ENCODE peak calls at places on chromosomes 4 and X, in six cellular contexts. N is SK-N-SH, J is OCI-LY7, L is GM23248, W is PC-3, Q is H1. X is an unnamed sample.

GRCh38 chrX:20362268-20363002 is 95.7 kb upstream of the RPS6KA3 start:
- DNase-seq in Q (no peak), N (no peak), W (peak), L (peak), J (no peak), X (no peak)

GRCh38 chr4:75146223-75146622 is 213.3 kb downstream of the PARM1 start:
- DNase-seq in J (no peak), N (no peak), Q (no peak), W (no peak), L (no peak), X (no peak)

GRCh38 chrX:37825225-37825842 is 22.0 kb downstream of the DYNLT3 start:
- DNase-seq in L (peak), J (peak), Q (peak), W (peak), N (peak), X (peak)

GRCh38 chrX:22122510-22122909 is 90.4 kb downstream of the PHEX start:
- DNase-seq in N (no peak), L (peak), Q (no peak), J (no peak), W (peak), X (no peak)

GRCh38 chrX:115226929-115227328 is 7.0 kb downstream of the LRCH2 start:
- DNase-seq in W (peak), J (peak), Q (no peak), L (peak), N (peak), X (peak)

GRCh38 chr4:184648220-184649025 is 824 bp downstream of the CASP3 start:
- DNase-seq in N (peak), W (peak), J (peak), Q (peak), L (peak), X (peak)

GRCh38 chr4:147984065-147984777 is 252.3 kb downstream of the ARHGAP10 start:
- DNase-seq in Q (peak), W (peak), L (peak), N (peak), J (peak), X (peak)

GRCh38 chrX:41384041-41384705 is 50.2 kb downstream of the DDX3X start:
- DNase-seq in J (peak), L (peak), W (peak), Q (no peak), N (no peak), X (no peak)

GRCh38 chrX:55119712-55120111 is 30.9 kb downstream of the PAGE2 start:
- DNase-seq in N (no peak), W (peak), J (no peak), Q (no peak), L (no peak), X (no peak)

GRCh38 chr4:125187621-125188176 is 127.1 kb upstream of the FAT4 start:
- DNase-seq in L (peak), Q (no peak), N (no peak), W (peak), J (no peak), X (no peak)

GRCh38 chr4:55397024-55397520 is 1.3 kb downstream of the TMEM165 start:
- DNase-seq in Q (no peak), J (peak), N (peak), W (peak), L (peak), X (no peak)

GRCh38 chrX:116230136-116230886 is 59.8 kb downstream of the AGTR2 start:
- DNase-seq in W (peak), L (no peak), N (no peak), J (no peak), Q (no peak), X (no peak)

GRCh38 chr4:17788956-17789355 is 7.5 kb upstream of the FAM184B start:
- DNase-seq in L (peak), N (no peak), W (peak), J (no peak), Q (no peak), X (no peak)

GRCh38 chr4:74376888-74377483 is 12.0 kb downstream of the EREG start:
- DNase-seq in L (peak), Q (no peak), W (peak), N (peak), J (peak), X (no peak)

GRCh38 chr4:183798921-183799307 is 106.2 kb upstream of the STOX2 start:
- DNase-seq in N (no peak), L (no peak), W (no peak), Q (no peak), J (no peak), X (no peak)

GRCh38 chr4:134028411-134028810 is 173.2 kb downstream of the PABPC4L start:
- DNase-seq in W (no peak), N (no peak), Q (no peak), L (no peak), J (no peak), X (no peak)

GRCh38 chr4:134585972-134586371 is 384.4 kb upstream of the PABPC4L start:
- DNase-seq in N (no peak), Q (no peak), J (no peak), L (no peak), W (no peak), X (no peak)

GRCh38 chrX:124555036-124555595 is 208.8 kb downstream of the SH2D1A start:
- DNase-seq in Q (no peak), N (no peak), W (peak), L (peak), J (no peak), X (no peak)

GRCh38 chrX:67700607-67701006 is 156.8 kb downstream of the AR start:
- DNase-seq in L (peak), J (no peak), W (no peak), Q (no peak), N (no peak), X (no peak)

GRCh38 chrX:101117701-101118100 is 19.7 kb downstream of the CENPI start:
- DNase-seq in Q (no peak), L (peak), N (no peak), J (no peak), W (no peak), X (no peak)

GRCh38 chrX:107751127-107751526 is 24.5 kb downstream of the TSC22D3 start:
- DNase-seq in J (no peak), L (no peak), N (no peak), Q (no peak), W (no peak), X (no peak)

GRCh38 chr4:154569028-154569427 is 6.2 kb downstream of the FGB start:
- DNase-seq in L (no peak), J (no peak), W (peak), Q (no peak), N (no peak), X (no peak)

GRCh38 chr4:68606240-68606639 is 30.1 kb upstream of the UGT2B17 start:
- DNase-seq in Q (no peak), N (no peak), J (no peak), L (no peak), W (no peak), X (no peak)

GRCh38 chrX:128464091-128464490 is 411.9 kb upstream of the ACTRT1 start:
- DNase-seq in L (no peak), Q (no peak), J (no peak), W (peak), N (no peak), X (no peak)

GRCh38 chrX:110003167-110004156 is 548 bp downstream of the TMEM164 start:
- DNase-seq in N (peak), L (peak), J (no peak), Q (no peak), W (no peak), X (peak)

GRCh38 chr4:85968945-85969830 is 390.7 kb downstream of the MAPK10 start:
- DNase-seq in Q (no peak), J (peak), N (peak), L (peak), W (peak), X (no peak)

GRCh38 chr4:150242820-150243458 is 164.7 kb downstream of the DCLK2 start:
- DNase-seq in N (peak), J (peak), Q (no peak), W (peak), L (peak), X (peak)

GRCh38 chr4:100882661-100883060 is 364.8 kb upstream of the EMCN start:
- DNase-seq in J (no peak), L (no peak), N (no peak), Q (no peak), W (no peak), X (no peak)

GRCh38 chr4:76803522-76803921 is 94.4 kb downstream of the SOWAHB start:
- DNase-seq in N (no peak), L (peak), Q (no peak), W (peak), J (no peak), X (no peak)

GRCh38 chrX:134747006-134747405 is 88.7 kb upstream of the PLAC1 start:
- DNase-seq in L (no peak), Q (no peak), N (no peak), W (no peak), J (no peak), X (no peak)

GRCh38 chrX:69150294-69150960 is 14.8 kb downstream of the PJA1 start:
- DNase-seq in W (peak), N (peak), Q (no peak), L (no peak), J (no peak), X (no peak)

DNA sequence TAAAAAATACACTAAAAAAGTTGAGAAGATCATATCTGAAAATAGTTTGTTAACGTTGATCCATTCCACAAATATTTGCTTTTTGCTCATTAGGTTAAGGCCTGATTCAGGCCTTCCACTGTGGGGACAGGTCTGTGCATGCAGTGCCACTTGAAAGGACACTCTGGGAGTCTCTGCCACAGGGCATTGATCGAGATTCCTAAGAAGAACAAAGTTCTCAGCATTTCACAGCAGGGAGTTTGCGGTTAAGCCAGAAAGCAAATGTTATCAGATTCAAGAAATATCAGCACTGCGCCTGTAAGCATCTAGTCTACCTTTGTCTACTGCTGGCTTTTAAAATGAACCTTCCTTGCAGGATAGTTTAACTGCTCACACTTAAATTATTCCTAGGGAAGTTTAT is 62.2 kb upstream of the TNIP3 start:
- DNase-seq in N (no peak), L (no peak), Q (no peak), J (no peak), W (no peak), X (no peak)
- H2AFZ ChIP-seq in N (no peak), L (no peak), Q (no peak), J (no peak), W (no peak), X (no peak)

GRCh38 chr4:168607215-168607614 is 110.4 kb downstream of the PALLD start:
- DNase-seq in J (no peak), Q (no peak), N (no peak), L (no peak), W (no peak), X (no peak)

GRCh38 chr4:168600796-168601583 is 104.1 kb downstream of the PALLD start:
- DNase-seq in J (no peak), Q (no peak), W (peak), L (no peak), N (no peak), X (no peak)

GRCh38 chr4:168601899-168602298 is 105.0 kb downstream of the PALLD start:
- DNase-seq in L (no peak), Q (no peak), J (no peak), W (no peak), N (no peak), X (no peak)

GRCh38 chr4:168605411-168605810 is 108.6 kb downstream of the PALLD start:
- DNase-seq in W (peak), Q (no peak), L (peak), J (no peak), N (no peak), X (no peak)

DNA sequence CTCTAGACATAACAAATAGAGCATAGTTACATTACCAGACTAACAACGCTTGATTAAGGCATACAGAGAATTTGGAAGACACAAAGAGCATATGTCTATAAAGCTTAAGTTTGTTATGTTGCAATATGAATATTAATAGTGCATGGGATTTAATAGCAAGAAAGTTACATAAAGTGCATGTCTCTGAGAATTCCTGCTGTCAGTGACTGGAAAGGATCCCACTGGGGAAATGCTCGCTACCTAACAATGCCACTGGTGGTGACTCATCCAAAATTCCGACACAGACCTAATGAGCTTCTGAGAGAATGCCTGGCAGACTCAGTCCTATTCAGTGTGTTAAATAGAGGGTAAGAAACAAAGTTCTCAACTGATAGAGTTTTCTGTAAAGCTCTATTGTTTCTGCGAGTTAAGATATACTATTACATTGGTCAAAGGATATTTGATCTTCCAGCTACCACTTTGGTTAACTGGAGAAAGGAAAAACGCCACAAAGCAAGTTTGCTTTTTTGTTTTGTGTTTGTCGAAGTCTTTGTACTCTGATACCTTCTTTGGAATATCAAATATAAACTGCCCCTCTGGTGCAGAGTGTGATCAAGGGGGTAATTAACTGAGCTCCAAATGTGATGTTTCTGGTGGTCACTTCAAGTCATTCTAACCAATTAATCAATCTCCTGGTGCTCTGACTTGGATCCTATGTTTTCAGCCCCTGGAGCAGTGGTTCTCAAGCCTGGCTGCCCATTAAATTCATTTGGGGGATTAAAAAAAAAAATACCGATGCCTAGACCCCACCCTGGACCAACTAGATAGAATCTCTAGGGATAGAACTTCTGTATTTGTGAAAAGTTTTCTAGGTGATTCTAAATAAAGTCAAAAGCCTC is 107.9 kb downstream of the PALLD start:
- DNase-seq in L (peak), J (no peak), Q (no peak), N (no peak), W (peak), X (no peak)
- H2AFZ ChIP-seq in L (no peak), J (no peak), Q (no peak), N (no peak), W (no peak), X (no peak)

DNA sequence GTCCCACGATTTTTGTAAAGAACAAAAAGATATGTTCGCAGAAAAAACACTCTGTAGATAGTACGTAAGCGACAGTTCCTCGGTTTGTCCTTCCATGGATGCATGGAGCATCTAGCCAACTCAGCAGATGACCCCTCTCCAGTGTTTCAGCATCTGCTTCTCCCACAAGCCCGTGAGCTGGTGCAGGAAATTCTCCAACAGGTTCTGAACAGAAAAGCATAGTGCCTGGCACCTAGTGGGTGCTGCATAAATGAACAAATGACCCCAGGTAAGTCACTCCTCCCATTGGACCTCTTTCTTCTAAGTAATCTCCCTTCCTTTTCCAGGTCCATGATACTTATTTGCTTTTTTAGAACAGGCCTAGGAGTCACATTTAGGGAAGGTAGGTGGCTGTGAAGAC is 966 bp upstream of the KIAA0232 start:
- DNase-seq in Q (no peak), N (no peak), J (peak), W (no peak), L (no peak), X (no peak)
- H2AFZ ChIP-seq in Q (no peak), N (peak), J (peak), W (peak), L (peak), X (no peak)

GRCh38 chrX:135985123-135985973 is at the start of gene SLC9A6:
- DNase-seq in Q (peak), N (peak), J (peak), L (peak), W (peak), X (peak)

GRCh38 chrX:135982860-135983259 is 2.4 kb upstream of the SLC9A6 start:
- DNase-seq in Q (no peak), L (peak), N (no peak), J (no peak), W (no peak), X (no peak)

GRCh38 chrX:135981662-135982061 is 3.6 kb upstream of the SLC9A6 start:
- DNase-seq in J (no peak), N (no peak), W (no peak), L (no peak), Q (no peak), X (no peak)

GRCh38 chrX:135985974-135986312 is 708 bp downstream of the SLC9A6 start:
- DNase-seq in L (no peak), W (no peak), J (no peak), Q (no peak), N (no peak), X (no peak)

GRCh38 chrX:135984220-135984619 is 1.0 kb upstream of the SLC9A6 start:
- DNase-seq in L (no peak), N (no peak), Q (no peak), J (no peak), W (no peak), X (no peak)
- H2AFZ ChIP-seq in L (peak), N (peak), Q (peak), J (peak), W (peak), X (no peak)

GRCh38 chrX:154298312-154298711 is 2.7 kb downstream of the TKTL1 start:
- DNase-seq in N (no peak), Q (no peak), W (no peak), J (peak), L (no peak), X (no peak)
- H2AFZ ChIP-seq in N (no peak), Q (no peak), W (no peak), J (peak), L (no peak), X (no peak)

DNA sequence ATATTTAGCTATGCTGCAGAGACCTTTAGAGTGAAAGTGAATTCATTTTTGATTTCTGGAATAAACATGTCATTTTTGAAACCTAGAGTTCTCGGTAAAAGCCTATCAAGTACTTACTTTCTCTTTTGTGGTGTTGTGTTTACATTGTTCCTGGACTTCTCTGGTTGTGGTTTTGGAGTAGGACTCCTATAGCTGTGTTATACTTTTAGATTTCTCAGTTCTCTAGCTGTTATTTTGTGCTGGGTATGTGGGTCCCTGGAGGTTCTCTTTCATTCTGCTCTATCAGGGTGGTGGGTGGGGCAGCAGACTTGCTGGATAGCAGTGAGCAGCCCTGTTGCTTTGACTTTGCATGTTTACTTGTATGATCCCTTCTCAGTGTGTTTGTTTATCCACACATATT is 25.6 kb upstream of the MSMO1 start:
- DNase-seq in J (no peak), N (no peak), Q (no peak), L (peak), W (no peak), X (no peak)
- H2AFZ ChIP-seq in J (no peak), N (no peak), Q (no peak), L (peak), W (no peak), X (no peak)

GRCh38 chr4:80475236-80475635 is 139.7 kb downstream of the CFAP299 start:
- DNase-seq in W (no peak), N (no peak), J (no peak), Q (no peak), L (no peak), X (no peak)

GRCh38 chr4:80466618-80467017 is 131.1 kb downstream of the CFAP299 start:
- DNase-seq in L (no peak), J (no peak), Q (no peak), W (no peak), N (no peak), X (no peak)

GRCh38 chr4:80475781-80476180 is 140.3 kb downstream of the CFAP299 start:
- DNase-seq in N (no peak), W (no peak), Q (no peak), J (no peak), L (no peak), X (no peak)

DNA sequence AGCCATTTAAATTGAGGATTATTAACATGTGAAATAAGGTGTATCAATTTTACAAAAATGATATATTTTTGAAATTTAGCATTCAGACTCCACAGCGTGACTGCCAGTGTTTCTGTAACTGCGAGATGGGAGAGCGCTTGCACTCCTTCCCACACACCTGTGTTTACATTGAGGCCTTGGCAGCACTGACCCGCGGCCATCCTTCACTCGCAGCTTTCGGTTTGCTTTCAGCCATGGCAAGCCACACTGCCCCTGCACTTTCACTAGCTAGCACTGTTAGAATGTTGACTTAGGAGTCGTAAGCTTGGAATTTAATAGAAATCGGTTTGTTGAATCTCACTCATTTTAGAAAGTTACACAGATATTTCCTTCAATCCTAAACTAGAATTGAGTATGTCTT is 136.2 kb downstream of the CFAP299 start:
- DNase-seq in Q (no peak), N (no peak), L (peak), W (peak), J (peak), X (peak)
- H2AFZ ChIP-seq in Q (peak), N (peak), L (peak), W (peak), J (peak), X (no peak)

DNA sequence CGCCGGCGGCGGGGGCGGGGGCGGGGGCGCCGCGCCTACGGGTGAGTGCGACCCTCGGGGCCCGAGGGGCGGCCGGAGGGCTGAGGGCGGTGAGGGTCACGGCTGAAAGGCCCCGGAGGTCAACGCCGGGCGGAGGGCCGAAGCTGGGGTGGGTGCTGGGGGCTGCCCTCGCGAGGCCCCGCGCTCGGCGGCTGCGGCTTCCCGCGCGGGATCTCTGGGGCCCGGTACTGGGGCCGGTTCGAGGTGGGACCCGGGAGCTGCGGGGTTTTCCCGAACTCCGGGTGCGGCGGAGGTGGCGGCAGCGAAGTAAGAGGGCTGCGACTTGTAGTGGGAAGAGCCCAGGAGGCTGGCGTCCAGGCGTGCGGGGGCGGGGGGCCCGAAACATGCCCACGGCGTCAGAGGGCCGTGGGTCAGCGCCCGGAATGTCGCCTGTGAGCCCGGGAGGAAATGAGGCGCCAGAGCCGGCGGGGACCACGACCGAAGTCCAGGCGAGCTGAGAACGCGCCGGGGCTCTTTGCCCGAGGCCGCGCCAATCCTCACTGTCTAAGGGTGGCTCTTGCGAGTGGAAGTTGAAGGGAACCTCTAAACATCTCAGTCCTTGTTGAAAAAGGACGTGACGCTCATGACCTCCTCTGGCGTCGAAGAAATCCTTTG is 407 bp downstream of the IL13RA1 start:
- DNase-seq in W (peak), N (no peak), Q (no peak), L (peak), J (no peak), X (no peak)
- H2AFZ ChIP-seq in W (peak), N (peak), Q (no peak), L (peak), J (no peak), X (no peak)